ENCODE peak calls at places on chromosomes 7 and 10, in four cellular contexts. J is HepG2, B is H1, G is K562. N is an unnamed sample.

GRCh38 chr10:110957603-110958002 is 38.2 kb downstream of the SHOC2 start:
- DNase-seq in J (no peak), B (no peak), G (no peak), N (no peak)

GRCh38 chr10:10973310-10973709 is 44.4 kb upstream of the CELF2 start:
- DNase-seq in J (no peak), B (no peak), G (no peak), N (no peak)

GRCh38 chr7:135169141-135169935 is 1.2 kb downstream of the CYREN start:
- DNase-seq in J (peak; percentile 65), B (peak; percentile 50), G (peak; percentile 78), N (peak; percentile 26)

GRCh38 chr7:127064-127598 is 65.2 kb upstream of the FAM20C start:
- DNase-seq in J (no peak), B (no peak), G (no peak), N (no peak)

GRCh38 chr10:102759497-102760210 is 15.9 kb downstream of the WBP1L start:
- DNase-seq in J (no peak), B (no peak), G (no peak), N (no peak)

GRCh38 chr7:126541416-126541815 is 711.3 kb downstream of the GRM8 start:
- DNase-seq in J (no peak), B (no peak), G (no peak), N (no peak)

GRCh38 chr10:69421611-69422308 is 5.0 kb upstream of the TACR2 start:
- DNase-seq in J (no peak), B (no peak), G (no peak), N (no peak)

GRCh38 chr10:26557641-26558014 is 119.5 kb downstream of the APBB1IP start:
- DNase-seq in J (no peak), B (no peak), G (no peak), N (no peak)

GRCh38 chr7:77665161-77665560 is 31.1 kb upstream of the RSBN1L start:
- DNase-seq in J (no peak), B (no peak), G (no peak), N (no peak)

GRCh38 chr10:109328001-109328400 is 595.3 kb downstream of the XPNPEP1 start:
- DNase-seq in J (no peak), B (no peak), G (no peak), N (no peak)

GRCh38 chr7:88224596-88225275 is 4.9 kb upstream of the SRI start:
- DNase-seq in J (no peak), B (no peak), G (no peak), N (no peak)

GRCh38 chr10:63758080-63758479 is 236.9 kb downstream of the REEP3 start:
- DNase-seq in J (no peak), B (no peak), G (no peak), N (no peak)

GRCh38 chr7:28613262-28613661 is 200.9 kb downstream of the CREB5 start:
- DNase-seq in J (no peak), B (no peak), G (no peak), N (no peak)

GRCh38 chr7:142498364-142498763 is 240.5 kb upstream of the PRSS58 start:
- DNase-seq in J (no peak), B (no peak), G (no peak), N (no peak)

GRCh38 chr7:20305726-20306125 is 25.0 kb upstream of the ITGB8 start:
- DNase-seq in J (no peak), B (no peak), G (no peak), N (no peak)

GRCh38 chr7:48154792-48155413 is 16.4 kb upstream of the ABCA13 start:
- DNase-seq in J (peak; percentile 73), B (no peak), G (no peak), N (peak; percentile 55)

GRCh38 chr7:149662591-149663095 is 110.7 kb downstream of the ZNF467 start:
- DNase-seq in J (peak; percentile 75), B (peak; percentile 82), G (peak; percentile 81), N (peak; percentile 66)

GRCh38 chr10:97785731-97786130 is 13.9 kb upstream of the SFRP5 start:
- DNase-seq in J (no peak), B (no peak), G (no peak), N (no peak)

GRCh38 chr7:87152897-87153641 is 816 bp downstream of the DMTF1 start:
- DNase-seq in J (peak; percentile 2), B (no peak), G (no peak), N (peak; percentile 58)

DNA sequence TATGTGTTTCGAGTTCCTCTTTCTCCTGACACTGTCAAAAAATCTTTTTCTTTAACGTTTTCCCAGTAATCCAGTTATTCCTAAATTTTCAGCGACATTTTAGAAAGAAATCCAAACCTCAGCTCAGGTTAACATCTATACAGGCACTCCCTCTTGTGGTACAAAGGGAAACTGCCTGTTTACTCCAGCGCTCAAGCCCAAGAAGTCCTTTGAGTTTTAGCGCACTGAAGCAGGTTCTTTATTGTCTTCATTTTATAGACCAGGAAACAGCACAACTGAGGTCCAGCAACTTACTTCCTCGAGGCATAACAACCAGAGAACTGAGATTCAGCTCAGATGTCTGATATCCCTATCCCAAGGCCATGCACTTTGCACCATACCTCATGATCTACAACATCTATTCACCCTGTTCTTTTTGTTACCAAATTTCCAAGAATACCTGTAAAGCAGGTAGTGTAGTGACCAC is 287.2 kb upstream of the MKLN1 start:
- DNase-seq in J (peak; percentile 57), B (no peak), G (peak; percentile 78), N (peak; percentile 82)
- TF ChIP-seq JUN in J (no peak), B (no peak), G (no peak), N (no peak)

GRCh38 chr7:151893405-151893923 is 16.5 kb upstream of the PRKAG2 start:
- DNase-seq in J (no peak), B (no peak), G (no peak), N (no peak)
- TF ChIP-seq MAX in J (no peak), B (no peak), G (no peak), N (no peak)

GRCh38 chr7:97003262-97004236 is 1.8 kb upstream of the DLX6 start:
- DNase-seq in J (no peak), B (no peak), G (no peak), N (no peak)
- TF ChIP-seq EZH2 in J (no peak), B (peak; percentile 85), G (no peak), N (peak; percentile 77)

GRCh38 chr10:17756557-17757208 is 4.7 kb downstream of the TMEM236 start:
- DNase-seq in J (peak; percentile 18), B (no peak), G (no peak), N (no peak)
- TF ChIP-seq JUN in J (no peak), B (no peak), G (no peak), N (no peak)

DNA sequence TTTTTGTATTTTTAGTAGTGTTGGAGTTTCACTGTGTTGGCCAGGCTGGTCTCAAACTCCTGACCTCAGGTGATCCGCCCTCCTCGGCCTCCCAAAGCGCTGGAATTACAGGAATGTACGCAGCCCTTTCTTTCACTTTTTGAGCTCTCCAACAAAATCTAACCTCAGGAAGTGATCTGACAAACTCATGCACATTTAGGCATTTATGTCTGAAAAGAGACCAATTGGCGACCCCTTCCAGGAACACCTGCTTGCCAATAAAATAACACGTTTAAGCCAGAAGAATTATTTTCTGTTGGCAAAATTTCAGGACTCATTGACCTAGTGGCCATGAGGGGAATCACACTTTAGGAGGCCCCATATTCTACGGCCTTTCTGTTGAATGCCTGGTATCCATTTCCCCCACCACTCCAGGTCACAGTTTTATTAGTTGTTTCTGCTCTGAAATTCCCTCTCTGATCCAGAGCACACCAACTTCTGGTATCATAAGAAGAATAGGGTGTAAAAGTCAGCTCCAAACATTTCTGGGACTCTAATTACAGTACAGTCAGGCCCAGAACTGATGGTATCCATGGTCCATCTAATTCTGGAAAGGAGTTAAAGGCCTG is 65.8 kb upstream of the FRMD4A start:
- DNase-seq in J (no peak), B (no peak), G (peak; percentile 23), N (no peak)
- TF ChIP-seq MAX in J (no peak), B (no peak), G (no peak), N (no peak)

GRCh38 chr10:129963831-129964501 is at the start of gene EBF3:
- DNase-seq in J (no peak), B (no peak), G (peak; percentile 44), N (peak; percentile 48)
- TF ChIP-seq EZH2 in J (no peak), B (no peak), G (no peak), N (peak; percentile 19)

GRCh38 chr7:131533566-131534561 is 22.6 kb downstream of the PODXL start:
- DNase-seq in J (no peak), B (no peak), G (no peak), N (no peak)
- TF ChIP-seq JUN in J (no peak), B (no peak), G (no peak), N (no peak)

DNA sequence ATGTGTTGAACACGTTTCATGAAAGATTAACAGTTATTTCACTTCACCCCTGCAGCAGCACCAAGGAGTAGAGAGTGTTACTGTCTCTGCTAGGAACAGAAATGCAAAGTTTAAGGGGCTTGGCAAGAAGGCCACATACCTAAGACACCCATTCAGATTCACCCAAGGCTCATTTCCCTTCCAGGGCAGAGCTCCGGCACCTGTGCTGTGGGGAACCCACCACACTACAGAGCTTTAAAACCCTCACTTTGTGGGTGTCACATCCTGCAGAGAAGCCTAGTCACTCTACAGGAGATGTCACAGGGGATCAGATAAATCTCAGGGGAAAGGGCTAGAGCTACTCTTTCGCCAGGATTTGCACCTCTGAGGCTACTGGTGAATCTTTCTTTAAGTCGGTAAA is 176.1 kb upstream of the KLF6 start:
- DNase-seq in J (no peak), B (no peak), G (no peak), N (no peak)
- TF ChIP-seq MAX in J (no peak), B (no peak), G (no peak), N (no peak)

N was measured in endothelial cell of umbilical vein.